ENCODE peak calls at places on chromosomes 5 and 9, in eight cellular contexts. R is tibial nerve, U is endothelial cell, P is GM23338, B is fibroblast of villous mesenchyme, Q is heart right ventricle, O is left lung, M is lower lobe of right lung. F is an unnamed sample.

GRCh38 chr5:142913728-142914338 is 143.7 kb downstream of the ARHGAP26 start:
- DNase-seq in R (no peak), U (no peak), P (no peak), B (no peak), Q (no peak), O (no peak), M (no peak), F (no peak)

GRCh38 chr5:142798099-142798768 is 28.1 kb downstream of the ARHGAP26 start:
- DNase-seq in R (no peak), U (no peak), P (no peak), B (no peak), Q (no peak), O (no peak), M (no peak), F (no peak)

GRCh38 chr5:89204766-89205165 is 321.8 kb upstream of the MEF2C start:
- DNase-seq in R (no peak), U (no peak), P (no peak), B (no peak), Q (no peak), O (no peak), M (no peak), F (no peak)

GRCh38 chr5:181224390-181225234 is 1.5 kb downstream of the TRIM41 start:
- DNase-seq in R (no peak), U (no peak), P (no peak), B (no peak), Q (no peak), O (peak), M (no peak), F (no peak)

GRCh38 chr5:176647870-176648466 is 684 bp downstream of the TSPAN17 start:
- DNase-seq in R (peak), U (no peak), P (peak), B (peak), Q (peak), O (peak), M (peak), F (no peak)

GRCh38 chr9:123863164-123863855 is 66.6 kb downstream of the DENND1A start:
- DNase-seq in R (no peak), U (no peak), P (peak), B (peak), Q (no peak), O (no peak), M (no peak), F (no peak)

GRCh38 chr9:69200071-69200470 is 26.0 kb downstream of the TJP2 start:
- DNase-seq in R (no peak), U (no peak), P (no peak), B (peak), Q (no peak), O (no peak), M (no peak), F (no peak)

GRCh38 chr5:127517110-127517479 is 345 bp upstream of the PRRC1 start:
- DNase-seq in R (no peak), U (no peak), P (no peak), B (no peak), Q (no peak), O (no peak), M (no peak), F (no peak)

GRCh38 chr9:14661421-14662059 is 31.7 kb downstream of the ZDHHC21 start:
- DNase-seq in R (no peak), U (no peak), P (peak), B (peak), Q (no peak), O (no peak), M (no peak), F (no peak)

GRCh38 chr9:104923289-104923688 is 4.7 kb downstream of the ABCA1 start:
- DNase-seq in R (no peak), U (no peak), P (no peak), B (peak), Q (no peak), O (no peak), M (no peak), F (no peak)

GRCh38 chr9:8863886-8864881 is 1064.6 kb upstream of the DMAC1 start:
- DNase-seq in R (no peak), U (no peak), P (peak), B (peak), Q (no peak), O (no peak), M (no peak), F (no peak)

GRCh38 chr9:131815971-131816873 is 76.3 kb upstream of the RAPGEF1 start:
- DNase-seq in R (no peak), U (no peak), P (no peak), B (no peak), Q (no peak), O (no peak), M (no peak), F (no peak)

GRCh38 chr5:11182441-11183080 is 421.5 kb upstream of the DAP start:
- DNase-seq in R (no peak), U (peak), P (peak), B (peak), Q (no peak), O (no peak), M (no peak), F (no peak)

GRCh38 chr5:149151717-149152116 is 10.4 kb downstream of the ABLIM3 start:
- DNase-seq in R (no peak), U (no peak), P (peak), B (no peak), Q (no peak), O (no peak), M (no peak), F (no peak)
- TF ChIP-seq CTCF in R (no peak), U (peak), P (peak), B (peak), Q (peak), O (no peak), M (peak), F (peak)

DNA sequence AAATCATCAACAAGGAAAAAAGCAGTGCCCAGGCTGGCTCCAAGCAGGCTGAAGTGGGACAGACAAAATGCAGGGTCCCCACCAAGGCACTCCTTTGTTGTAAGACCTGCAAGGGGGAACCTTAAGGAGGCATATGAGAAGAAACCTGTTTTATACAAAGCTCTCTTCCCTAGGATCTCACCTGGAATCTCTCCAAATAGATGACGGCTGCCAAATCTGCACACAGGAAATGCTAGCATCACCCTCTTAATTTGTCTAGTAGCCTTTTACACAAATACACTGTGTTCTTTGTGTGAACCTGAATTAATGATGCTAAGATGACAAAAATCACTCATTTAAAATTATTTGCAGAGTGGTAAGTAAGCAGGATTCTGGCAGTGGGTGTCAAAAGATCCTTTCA is 280.2 kb downstream of the SPOCK1 start:
- DNase-seq in R (no peak), U (no peak), P (no peak), B (no peak), Q (no peak), O (no peak), M (no peak), F (no peak)
- TF ChIP-seq CTCF in R (no peak), U (no peak), P (no peak), B (no peak), Q (no peak), O (no peak), M (no peak), F (no peak)

GRCh38 chr5:53871050-53871449 is 310.6 kb downstream of the NDUFS4 start:
- DNase-seq in R (no peak), U (no peak), P (peak), B (no peak), Q (no peak), O (no peak), M (no peak), F (no peak)
- TF ChIP-seq CTCF in R (no peak), U (no peak), P (peak), B (peak), Q (peak), O (no peak), M (no peak), F (peak)

GRCh38 chr9:98056403-98057094 is at the start of gene NANS:
- DNase-seq in R (peak), U (peak), P (peak), B (peak), Q (peak), O (peak), M (peak), F (peak)
- TF ChIP-seq CTCF in R (no peak), U (no peak), P (peak), B (peak), Q (peak), O (no peak), M (no peak), F (peak)

DNA sequence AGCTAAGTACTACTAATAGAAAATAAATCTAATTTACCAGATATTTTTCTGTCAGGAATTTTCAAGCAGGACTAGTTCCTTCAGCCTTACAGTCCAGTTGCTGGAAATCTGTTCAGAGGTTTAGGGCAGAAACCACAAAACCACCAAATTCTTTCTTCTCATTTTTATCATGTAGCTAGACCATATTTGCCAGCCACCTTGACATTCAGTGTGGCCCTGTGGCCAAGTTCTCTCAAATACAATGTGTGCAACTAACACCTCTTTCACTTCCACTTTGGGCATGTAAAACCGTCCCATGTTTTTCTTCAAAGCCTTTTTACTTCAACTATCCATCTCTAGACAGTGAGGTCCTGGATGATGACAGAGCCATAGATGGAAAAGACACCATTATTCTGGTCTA is 1133.2 kb upstream of the CDH18 start:
- DNase-seq in R (no peak), U (no peak), P (no peak), B (no peak), Q (no peak), O (no peak), M (no peak), F (no peak)
- TF ChIP-seq CTCF in R (no peak), U (no peak), P (no peak), B (no peak), Q (no peak), O (no peak), M (no peak), F (no peak)